ENCODE peak calls at places on chromosomes 7 and 10, in eight cellular contexts. One of them, this sample, is unnamed.

GRCh38 chr7:136677456-136678365 is 190.7 kb upstream of the CHRM2 start:
- DNase-seq in activated CD4-positive, CD25-positive, alpha-beta regulatory T cell: no peak
- DNase-seq in coronary artery: no peak
- DNase-seq in NCI-H1092: no peak
- DNase-seq in GM23338: no peak
- DNase-seq in kidney epithelial cell: peak; percentile 12
- DNase-seq in HuH-7.5: no peak
- DNase-seq in glomerular endothelial cell: no peak
- DNase-seq in this sample: no peak

GRCh38 chr7:139813141-139813540 is 15.9 kb upstream of the TBXAS1 start:
- DNase-seq in activated CD4-positive, CD25-positive, alpha-beta regulatory T cell: no peak
- DNase-seq in coronary artery: no peak
- DNase-seq in NCI-H1092: no peak
- DNase-seq in GM23338: no peak
- DNase-seq in kidney epithelial cell: no peak
- DNase-seq in HuH-7.5: no peak
- DNase-seq in glomerular endothelial cell: no peak
- DNase-seq in this sample: no peak

GRCh38 chr7:111089822-111090426 is 1.0 kb upstream of the LRRN3 start:
- DNase-seq in activated CD4-positive, CD25-positive, alpha-beta regulatory T cell: no peak
- DNase-seq in coronary artery: no peak
- DNase-seq in NCI-H1092: peak; percentile 39
- DNase-seq in GM23338: peak; percentile 78
- DNase-seq in kidney epithelial cell: no peak
- DNase-seq in HuH-7.5: peak; percentile 26
- DNase-seq in glomerular endothelial cell: peak; percentile 29
- DNase-seq in this sample: no peak

GRCh38 chr7:4613855-4614548 is 68.1 kb upstream of the FOXK1 start:
- DNase-seq in activated CD4-positive, CD25-positive, alpha-beta regulatory T cell: no peak
- DNase-seq in coronary artery: no peak
- DNase-seq in NCI-H1092: no peak
- DNase-seq in GM23338: no peak
- DNase-seq in kidney epithelial cell: no peak
- DNase-seq in HuH-7.5: no peak
- DNase-seq in glomerular endothelial cell: no peak
- DNase-seq in this sample: no peak

GRCh38 chr10:35442006-35442405 is 105.7 kb downstream of the CCNY start:
- DNase-seq in activated CD4-positive, CD25-positive, alpha-beta regulatory T cell: no peak
- DNase-seq in coronary artery: no peak
- DNase-seq in NCI-H1092: no peak
- DNase-seq in GM23338: no peak
- DNase-seq in kidney epithelial cell: no peak
- DNase-seq in HuH-7.5: no peak
- DNase-seq in glomerular endothelial cell: no peak
- DNase-seq in this sample: no peak

GRCh38 chr7:25860206-25860881 is 291.7 kb upstream of the NFE2L3 start:
- DNase-seq in activated CD4-positive, CD25-positive, alpha-beta regulatory T cell: no peak
- DNase-seq in coronary artery: no peak
- DNase-seq in NCI-H1092: peak; percentile 77
- DNase-seq in GM23338: peak; percentile 72
- DNase-seq in kidney epithelial cell: no peak
- DNase-seq in HuH-7.5: no peak
- DNase-seq in glomerular endothelial cell: no peak
- DNase-seq in this sample: no peak

GRCh38 chr10:95278061-95278988 is 12.5 kb downstream of the PDLIM1 start:
- DNase-seq in activated CD4-positive, CD25-positive, alpha-beta regulatory T cell: no peak
- DNase-seq in coronary artery: no peak
- DNase-seq in NCI-H1092: no peak
- DNase-seq in GM23338: peak; percentile 46
- DNase-seq in kidney epithelial cell: no peak
- DNase-seq in HuH-7.5: no peak
- DNase-seq in glomerular endothelial cell: no peak
- DNase-seq in this sample: no peak

GRCh38 chr7:1548438-1548831 is 7.6 kb downstream of the TMEM184A start:
- DNase-seq in activated CD4-positive, CD25-positive, alpha-beta regulatory T cell: no peak
- DNase-seq in coronary artery: peak; percentile 64
- DNase-seq in NCI-H1092: no peak
- DNase-seq in GM23338: no peak
- DNase-seq in kidney epithelial cell: no peak
- DNase-seq in HuH-7.5: no peak
- DNase-seq in glomerular endothelial cell: no peak
- DNase-seq in this sample: no peak

GRCh38 chr7:27173412-27174076 is 576 bp downstream of the HOXA10 start:
- DNase-seq in activated CD4-positive, CD25-positive, alpha-beta regulatory T cell: no peak
- DNase-seq in coronary artery: no peak
- DNase-seq in NCI-H1092: no peak
- DNase-seq in GM23338: peak; percentile 48
- DNase-seq in kidney epithelial cell: no peak
- DNase-seq in HuH-7.5: peak; percentile 64
- DNase-seq in glomerular endothelial cell: no peak
- DNase-seq in this sample: no peak